ENCODE peak calls at places on chromosome 10, in six cellular contexts. A, Z, H, E, X and R are unnamed samples.

GRCh38 chr10:128868481-128868880 is 598.6 kb upstream of the MGMT start:
- DNase-seq in A (no peak), Z (no peak), H (no peak), E (no peak), X (no peak), R (no peak)

GRCh38 chr10:133160813-133161471 is 923 bp downstream of the KNDC1 start:
- DNase-seq in A (no peak), Z (no peak), H (no peak), E (no peak), X (no peak), R (no peak)

GRCh38 chr10:88689366-88689765 is 16.7 kb upstream of the LIPK start:
- DNase-seq in A (no peak), Z (no peak), H (no peak), E (no peak), X (no peak), R (no peak)

GRCh38 chr10:79026806-79027146 is 42.0 kb upstream of the ZMIZ1 start:
- DNase-seq in A (no peak), Z (no peak), H (no peak), E (no peak), X (no peak), R (no peak)

GRCh38 chr10:110865184-110865803 is 6.4 kb upstream of the PDCD4 start:
- DNase-seq in A (peak), Z (no peak), H (no peak), E (no peak), X (peak), R (peak)

GRCh38 chr10:25753776-25754175 is 180.3 kb upstream of the MYO3A start:
- DNase-seq in A (peak), Z (no peak), H (no peak), E (no peak), X (no peak), R (no peak)

GRCh38 chr10:23493711-23494110 is 54.8 kb downstream of the OTUD1 start:
- DNase-seq in A (no peak), Z (no peak), H (no peak), E (no peak), X (no peak), R (no peak)

GRCh38 chr10:122779924-122780323 is 65.7 kb downstream of the CUZD1 start:
- DNase-seq in A (no peak), Z (no peak), H (no peak), E (no peak), X (no peak), R (no peak)

GRCh38 chr10:6729071-6729773 is 149.1 kb upstream of the PRKCQ start:
- DNase-seq in A (peak), Z (no peak), H (no peak), E (no peak), X (peak), R (peak)

DNA sequence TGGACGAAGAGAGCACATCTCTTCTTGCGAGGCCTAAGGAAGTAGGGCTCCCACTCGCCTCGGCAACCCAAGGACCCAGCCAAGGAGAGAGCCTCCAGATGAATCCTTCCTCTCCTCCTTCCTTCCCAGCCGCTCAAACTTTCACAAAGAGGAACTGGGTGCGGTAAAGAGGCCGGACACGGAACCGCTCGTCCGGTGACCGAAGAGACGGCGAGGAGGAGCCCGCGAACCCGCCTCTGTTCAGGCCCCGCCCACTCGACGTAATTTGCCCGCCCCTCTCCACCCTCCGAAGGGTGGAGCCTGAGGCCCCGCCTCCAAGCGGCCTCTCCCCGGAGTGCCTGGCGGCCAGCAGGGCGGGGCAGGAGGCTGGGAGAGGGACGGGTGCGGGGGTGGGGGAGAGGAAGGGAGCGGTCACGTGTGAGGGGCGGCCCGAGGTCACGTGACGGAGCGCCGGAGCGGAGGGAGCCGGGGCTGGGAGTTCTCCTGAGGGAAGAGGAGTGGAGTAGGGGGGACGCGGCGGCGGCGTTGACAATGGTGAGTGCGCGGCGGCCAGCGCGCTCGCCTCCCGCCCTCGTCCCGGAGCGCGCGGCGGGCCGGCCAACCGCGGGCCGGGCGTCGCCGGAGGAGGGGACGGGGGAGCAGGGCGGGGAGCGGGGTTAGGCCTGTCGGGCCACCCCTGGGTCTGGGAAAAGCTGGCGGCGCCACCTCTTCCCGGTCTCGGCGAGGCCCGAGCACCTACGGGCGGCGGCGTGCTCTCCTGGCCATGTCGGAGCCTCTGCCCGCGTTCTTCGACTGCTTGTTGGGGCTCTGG is at the start of gene VPS26A:
- DNase-seq in A (peak), Z (peak), H (peak), E (peak), X (peak), R (peak)
- TF ChIP-seq CTCF in A (no peak), Z (no peak), H (no peak), E (no peak), X (no peak), R (peak)

GRCh38 chr10:60878224-60878623 is 65.8 kb downstream of the RHOBTB1 start:
- DNase-seq in A (no peak), Z (no peak), H (no peak), E (no peak), X (no peak), R (no peak)

GRCh38 chr10:60877066-60877776 is 66.8 kb downstream of the RHOBTB1 start:
- DNase-seq in A (no peak), Z (no peak), H (no peak), E (no peak), X (no peak), R (no peak)

GRCh38 chr10:60877777-60878120 is 66.2 kb downstream of the RHOBTB1 start:
- DNase-seq in A (no peak), Z (no peak), H (no peak), E (no peak), X (no peak), R (no peak)

GRCh38 chr10:60883187-60883586 is 60.8 kb downstream of the RHOBTB1 start:
- DNase-seq in A (peak), Z (no peak), H (no peak), E (no peak), X (peak), R (peak)
- TF ChIP-seq CTCF in A (peak), Z (no peak), H (peak), E (peak), X (peak), R (no peak)

GRCh38 chr10:114430688-114431413 is 26.5 kb upstream of the AFAP1L2 start:
- DNase-seq in A (no peak), Z (no peak), H (no peak), E (no peak), X (no peak), R (no peak)

GRCh38 chr10:114426476-114426875 is 22.2 kb upstream of the AFAP1L2 start:
- DNase-seq in A (no peak), Z (no peak), H (no peak), E (no peak), X (no peak), R (no peak)

GRCh38 chr10:114429581-114430335 is 25.5 kb upstream of the AFAP1L2 start:
- DNase-seq in A (no peak), Z (no peak), H (no peak), E (no peak), X (no peak), R (no peak)

GRCh38 chr10:114431414-114431767 is 27.1 kb upstream of the AFAP1L2 start:
- DNase-seq in A (no peak), Z (no peak), H (no peak), E (no peak), X (no peak), R (peak)

DNA sequence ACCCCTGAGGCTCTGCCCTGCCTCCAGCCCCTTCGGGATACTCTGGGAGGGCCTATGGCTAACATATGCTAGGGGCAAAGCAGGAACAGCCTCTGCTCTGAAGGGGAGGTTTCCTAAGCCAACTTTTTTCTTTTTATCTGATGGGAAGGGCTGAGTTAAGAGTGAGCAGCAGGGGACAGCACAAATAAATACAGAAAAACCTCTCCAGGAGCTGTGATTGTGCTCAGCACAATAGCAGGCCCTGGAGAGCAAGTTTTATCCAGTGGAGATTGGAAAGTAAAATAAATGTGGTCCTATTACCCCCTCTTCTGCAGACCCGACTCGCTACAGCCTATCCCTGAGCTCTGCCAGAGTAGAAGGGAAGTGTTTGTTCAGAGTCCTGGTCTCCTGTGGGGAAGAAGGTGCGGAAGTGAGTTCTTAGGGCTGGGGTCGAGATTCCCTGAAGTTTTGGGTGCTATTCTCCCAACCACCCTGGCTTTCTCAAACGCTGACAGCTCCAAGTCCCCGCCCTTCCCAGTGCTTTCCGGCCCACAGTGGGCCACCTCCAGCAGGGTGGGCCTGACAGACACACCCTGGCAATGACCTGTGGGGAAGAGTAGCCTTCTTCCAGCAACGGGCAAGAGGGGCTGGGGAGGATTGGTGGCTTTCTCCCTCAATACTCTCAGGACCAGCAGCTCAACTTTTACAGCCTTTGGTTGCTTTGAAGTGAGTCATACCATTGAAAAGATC is 23.0 kb upstream of the AFAP1L2 start:
- DNase-seq in A (no peak), Z (no peak), H (no peak), E (no peak), X (no peak), R (no peak)
- TF ChIP-seq CTCF in A (no peak), Z (peak), H (no peak), E (no peak), X (no peak), R (no peak)

GRCh38 chr10:11424456-11425287 is 186.8 kb downstream of the USP6NL start:
- DNase-seq in A (peak), Z (peak), H (peak), E (peak), X (peak), R (peak)
- TF ChIP-seq CTCF in A (peak), Z (peak), H (peak), E (peak), X (peak), R (peak)

DNA sequence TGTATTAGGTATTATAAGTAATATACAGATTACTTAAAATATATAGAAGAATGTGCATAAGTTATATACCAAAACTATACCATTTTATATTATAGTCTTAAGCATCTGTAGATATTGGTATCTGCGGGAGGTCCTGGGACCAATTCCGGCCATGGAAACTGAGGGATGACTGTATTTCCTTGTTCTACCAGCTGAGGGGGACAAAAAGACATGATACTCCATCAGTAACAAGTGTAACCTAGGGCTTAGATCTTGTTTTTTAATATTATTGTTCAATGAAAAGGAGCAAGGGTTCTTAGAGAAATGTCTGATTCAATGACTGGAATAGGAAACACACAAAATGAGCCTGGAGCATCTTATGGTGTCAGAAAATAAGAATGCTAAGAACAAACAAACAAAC is 752.5 kb downstream of the CCSER2 start:
- DNase-seq in A (no peak), Z (no peak), H (no peak), E (no peak), X (no peak), R (no peak)
- TF ChIP-seq CTCF in A (no peak), Z (no peak), H (no peak), E (no peak), X (no peak), R (no peak)

GRCh38 chr10:15088428-15089261 is at the start of gene ACBD7:
- DNase-seq in A (peak), Z (peak), H (peak), E (peak), X (peak), R (peak)
- TF ChIP-seq CTCF in A (peak), Z (peak), H (peak), E (peak), X (peak), R (peak)

DNA sequence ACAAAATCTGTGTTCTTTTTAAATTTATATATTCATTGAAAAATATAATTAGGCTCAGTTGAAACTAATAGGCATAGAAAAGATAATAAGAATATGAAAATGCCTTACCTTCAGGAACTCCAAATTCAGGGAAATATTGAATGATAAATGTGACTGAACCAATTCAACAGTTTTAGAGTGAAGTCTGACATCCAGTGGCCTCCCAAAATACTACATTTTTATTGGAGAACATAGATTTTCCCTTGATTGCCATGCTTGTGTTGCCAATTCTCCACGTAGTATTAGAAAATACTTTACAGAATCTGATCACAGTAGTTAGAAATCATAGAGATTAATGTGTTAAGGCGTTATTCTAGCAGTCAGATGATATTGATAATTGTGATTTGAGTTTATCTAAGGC is 1246.7 kb downstream of the GATA3 start:
- DNase-seq in A (no peak), Z (no peak), H (no peak), E (no peak), X (no peak), R (no peak)
- TF ChIP-seq CTCF in A (peak), Z (no peak), H (peak), E (peak), X (peak), R (peak)